ENCODE peak calls at places on chromosomes 13 and 19, in eight cellular contexts. K, C, R, L, S, I, Q and U are unnamed samples.

GRCh38 chr13:49560270-49561063 is 24.9 kb downstream of the RCBTB1 start:
- DNase-seq in C (no peak), I (no peak), S (no peak), Q (no peak), R (no peak), K (no peak), L (no peak), U (peak)

GRCh38 chr19:57317503-57317902 is 2.8 kb upstream of the ZNF543 start:
- DNase-seq in K (no peak), I (no peak), L (no peak), C (no peak), S (no peak), Q (no peak), R (no peak), U (no peak)

GRCh38 chr19:31214086-31214485 is 135.2 kb downstream of the TSHZ3 start:
- DNase-seq in I (no peak), R (no peak), C (peak), K (peak), S (peak), L (peak), Q (no peak), U (no peak)

GRCh38 chr13:95571941-95572340 is 19.4 kb downstream of the CLDN10 start:
- DNase-seq in L (no peak), I (no peak), R (no peak), Q (no peak), S (no peak), K (no peak), C (no peak), U (no peak)

GRCh38 chr13:53198699-53199098 is 170.1 kb downstream of the OLFM4 start:
- DNase-seq in Q (no peak), C (no peak), I (no peak), S (no peak), R (no peak), K (no peak), L (no peak), U (no peak)

GRCh38 chr13:100235311-100235901 is 146.5 kb downstream of the PCCA start:
- DNase-seq in L (no peak), S (peak), K (peak), R (peak), I (no peak), C (no peak), Q (peak), U (peak)

GRCh38 chr13:38381840-38382239 is 32.2 kb downstream of the UFM1 start:
- DNase-seq in L (no peak), I (no peak), Q (no peak), C (no peak), S (no peak), R (no peak), K (no peak), U (no peak)

GRCh38 chr13:33639640-33640080 is 178.3 kb upstream of the RFC3 start:
- DNase-seq in R (no peak), S (no peak), I (no peak), K (no peak), Q (no peak), C (no peak), L (no peak), U (no peak)

GRCh38 chr13:77001963-77002587 is 10.2 kb downstream of the CLN5 start:
- DNase-seq in Q (no peak), I (no peak), L (no peak), R (no peak), C (no peak), S (no peak), K (no peak), U (no peak)

GRCh38 chr13:39253774-39254173 is 215.5 kb downstream of the NHLRC3 start:
- DNase-seq in K (peak), L (no peak), C (no peak), R (no peak), Q (no peak), S (peak), I (no peak), U (no peak)

GRCh38 chr19:35729021-35729420 is 11.2 kb downstream of the KMT2B start:
- DNase-seq in Q (no peak), I (no peak), K (no peak), L (no peak), R (no peak), S (no peak), C (no peak), U (no peak)

GRCh38 chr19:48812094-48812929 is 1.5 kb upstream of the BCAT2 start:
- DNase-seq in C (peak), I (peak), L (peak), Q (peak), S (peak), K (peak), R (peak), U (peak)

GRCh38 chr19:35213678-35214632 is 14.6 kb downstream of the FAM187B start:
- DNase-seq in L (peak), K (peak), R (peak), S (peak), Q (no peak), C (peak), I (no peak), U (peak)

GRCh38 chr19:57096640-57097361 is 23.0 kb upstream of the USP29 start:
- DNase-seq in K (no peak), S (no peak), Q (no peak), I (no peak), L (no peak), R (no peak), C (no peak), U (no peak)

GRCh38 chr19:4266253-4267000 is 12.6 kb upstream of the SHD start:
- DNase-seq in I (no peak), L (no peak), K (no peak), Q (no peak), S (no peak), C (no peak), R (no peak), U (no peak)

GRCh38 chr13:60392136-60392535 is 4.9 kb upstream of the TDRD3 start:
- DNase-seq in C (no peak), Q (no peak), R (no peak), S (no peak), I (no peak), K (no peak), L (no peak), U (no peak)

GRCh38 chr13:30153871-30154426 is 153.4 kb downstream of the KATNAL1 start:
- DNase-seq in R (no peak), L (no peak), Q (no peak), S (peak), K (no peak), I (no peak), C (no peak), U (no peak)

GRCh38 chr19:32676895-32677359 is 1.3 kb downstream of the RGS9BP start:
- DNase-seq in R (no peak), C (no peak), K (no peak), S (no peak), I (no peak), L (no peak), Q (no peak), U (no peak)

GRCh38 chr13:50344717-50345116 is 329.5 kb downstream of the KCNRG start:
- DNase-seq in R (no peak), I (no peak), C (no peak), S (no peak), Q (no peak), K (no peak), L (no peak), U (no peak)

GRCh38 chr13:98083936-98084335 is 59.0 kb upstream of the FARP1 start:
- DNase-seq in Q (no peak), K (no peak), R (no peak), I (no peak), S (peak), C (no peak), L (no peak), U (no peak)

GRCh38 chr13:98174321-98174720 is 2.7 kb downstream of the RNF113B start:
- DNase-seq in K (no peak), R (no peak), L (no peak), S (no peak), Q (no peak), C (no peak), I (no peak), U (no peak)

GRCh38 chr19:3494559-3494958 is 5.9 kb downstream of the DOHH start:
- DNase-seq in I (no peak), L (no peak), S (no peak), C (no peak), R (no peak), Q (no peak), K (no peak), U (no peak)

GRCh38 chr19:12668937-12669271 is 2.3 kb downstream of the WDR83 start:
- DNase-seq in R (no peak), I (no peak), K (peak), Q (no peak), S (peak), L (peak), C (peak), U (peak)